ENCODE peak calls at places on chromosomes 6 and 20, in seven cellular contexts. P is adrenal gland, Q is NB4, S is spleen, N is body of pancreas, M is A549, G is stomach. V is an unnamed sample.

GRCh38 chr20:61127311-61128044 is 124.6 kb upstream of the CDH4 start:
- DNase-seq in P (no peak), Q (no peak), S (no peak), N (no peak), M (peak; percentile 48), G (no peak), V (no peak)

GRCh38 chr6:71886184-71887005 is at the start of gene RIMS1:
- DNase-seq in P (no peak), Q (no peak), S (peak; percentile 63), N (peak; percentile 12), M (peak; percentile 6), G (no peak), V (no peak)

GRCh38 chr6:136226027-136226673 is 24.0 kb downstream of the MTFR2 start:
- DNase-seq in P (no peak), Q (peak; percentile 71), S (peak; percentile 85), N (peak; percentile 65), M (peak; percentile 45), G (peak; percentile 69), V (peak; percentile 60)

GRCh38 chr20:40103420-40103819 is 585.6 kb downstream of the MAFB start:
- DNase-seq in P (no peak), Q (no peak), S (no peak), N (no peak), M (no peak), G (no peak), V (no peak)

GRCh38 chr6:148335582-148335981 is 7.1 kb upstream of the SASH1 start:
- DNase-seq in P (no peak), Q (no peak), S (no peak), N (no peak), M (peak; percentile 25), G (no peak), V (no peak)

GRCh38 chr20:16732506-16733152 is 2.8 kb downstream of the SNRPB2 start:
- DNase-seq in P (no peak), Q (peak; percentile 89), S (no peak), N (no peak), M (no peak), G (no peak), V (no peak)

GRCh38 chr20:58839474-58839874 is 11.2 kb downstream of the GNAS-AS1 start:
- DNase-seq in P (no peak), Q (peak; percentile 74), S (peak; percentile 77), N (no peak), M (peak; percentile 57), G (no peak), V (no peak)

GRCh38 chr20:50610212-50610718 is 81.1 kb downstream of the RIPOR3 start:
- DNase-seq in P (no peak), Q (peak; percentile 52), S (no peak), N (no peak), M (no peak), G (no peak), V (no peak)

GRCh38 chr20:62516345-62516744 is 40.5 kb upstream of the GATA5 start:
- DNase-seq in P (no peak), Q (no peak), S (no peak), N (peak; percentile 29), M (peak; percentile 76), G (peak; percentile 55), V (no peak)

GRCh38 chr6:63452117-63452516 is 120.2 kb upstream of the LOC128125822 start:
- DNase-seq in P (no peak), Q (peak; percentile 36), S (no peak), N (no peak), M (no peak), G (no peak), V (peak; percentile 55)

GRCh38 chr6:131029661-131030297 is 33.3 kb downstream of the EPB41L2 start:
- DNase-seq in P (no peak), Q (no peak), S (no peak), N (no peak), M (no peak), G (no peak), V (no peak)

GRCh38 chr20:1906361-1907051 is 11.3 kb downstream of the SIRPA start:
- DNase-seq in P (no peak), Q (no peak), S (no peak), N (no peak), M (no peak), G (no peak), V (no peak)

GRCh38 chr20:3670511-3670910 is 7.3 kb upstream of the GFRA4 start:
- DNase-seq in P (no peak), Q (peak; percentile 42), S (no peak), N (no peak), M (no peak), G (no peak), V (no peak)

GRCh38 chr20:46126440-46127056 is 8.4 kb downstream of the CD40 start:
- DNase-seq in P (no peak), Q (no peak), S (no peak), N (no peak), M (no peak), G (no peak), V (no peak)

GRCh38 chr6:158039571-158040050 is 57.9 kb downstream of the SYNJ2 start:
- DNase-seq in P (peak; percentile 48), Q (peak; percentile 85), S (peak; percentile 66), N (no peak), M (no peak), G (no peak), V (no peak)

GRCh38 chr6:158039178-158039557 is 57.5 kb downstream of the SYNJ2 start:
- DNase-seq in P (no peak), Q (peak; percentile 67), S (no peak), N (no peak), M (no peak), G (no peak), V (peak; percentile 2)

GRCh38 chr6:158040804-158041347 is 59.2 kb downstream of the SYNJ2 start:
- DNase-seq in P (no peak), Q (no peak), S (peak; percentile 51), N (no peak), M (no peak), G (no peak), V (no peak)

GRCh38 chr6:158041370-158041769 is 59.7 kb downstream of the SYNJ2 start:
- DNase-seq in P (no peak), Q (no peak), S (no peak), N (no peak), M (no peak), G (no peak), V (no peak)

DNA sequence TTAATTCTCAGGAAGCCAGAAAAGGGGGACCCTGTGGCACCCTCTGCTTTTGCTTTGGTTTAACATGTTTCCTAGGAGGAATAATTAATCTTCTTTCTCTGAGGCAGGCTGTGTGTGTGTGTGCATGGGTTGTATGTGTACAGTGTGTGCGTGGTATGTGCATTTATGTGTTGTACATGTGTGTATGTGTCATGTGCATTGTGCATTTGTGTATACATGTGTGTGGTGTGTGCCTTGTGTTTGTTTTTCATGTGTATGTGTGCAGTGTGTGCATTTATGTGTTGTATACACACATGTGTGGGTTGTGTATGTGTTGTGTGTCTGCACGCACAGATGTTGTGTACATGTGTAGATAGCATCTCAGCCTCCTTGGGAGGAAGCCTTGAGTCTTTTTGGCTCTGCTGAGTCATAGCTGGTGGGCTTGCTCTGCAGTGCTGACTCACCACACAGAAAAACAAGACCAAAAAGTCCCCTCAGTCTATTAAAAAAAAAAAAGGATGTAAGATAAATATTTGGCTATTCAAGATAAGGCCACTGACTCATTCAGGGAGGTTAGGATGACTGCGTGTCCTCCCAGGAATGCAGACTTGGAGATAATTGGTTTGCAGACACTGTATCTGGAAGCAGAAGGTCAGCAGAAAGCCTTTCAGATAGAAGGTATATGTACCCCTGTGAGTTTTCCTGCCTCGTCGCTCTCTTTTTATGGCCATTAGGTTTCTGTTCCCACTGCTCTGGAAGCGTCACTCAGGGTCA is 58.6 kb downstream of the SYNJ2 start:
- DNase-seq in P (peak; percentile 85), Q (peak; percentile 95), S (no peak), N (no peak), M (peak; percentile 88), G (no peak), V (no peak)
- TF ChIP-seq POLR2A in P (no peak), Q (no peak), S (no peak), N (no peak), M (no peak), G (no peak), V (no peak)

GRCh38 chr6:13711726-13712484 is at the start of gene RANBP9:
- DNase-seq in P (peak; percentile 90), Q (peak; percentile 94), S (peak; percentile 98), N (peak; percentile 86), M (peak; percentile 48), G (peak; percentile 89), V (peak; percentile 90)
- TF ChIP-seq CTCF in P (no peak), Q (no peak), S (no peak), N (no peak), M (no peak), G (no peak), V (no peak)

GRCh38 chr20:23147964-23148720 is 62.0 kb upstream of the CD93 start:
- DNase-seq in P (peak; percentile 79), Q (peak; percentile 91), S (no peak), N (no peak), M (peak; percentile 49), G (peak; percentile 54), V (no peak)
- TF ChIP-seq POLR2A in P (no peak), Q (peak; percentile 13), S (no peak), N (no peak), M (no peak), G (no peak), V (peak; percentile 9)

GRCh38 chr6:70547313-70547712 is 19.4 kb upstream of the SDHAF4 start:
- DNase-seq in P (no peak), Q (peak; percentile 23), S (no peak), N (no peak), M (no peak), G (no peak), V (no peak)
- TF ChIP-seq CTCF in P (no peak), Q (peak; percentile 43), S (no peak), N (peak; percentile 27), M (peak; percentile 33), G (no peak), V (no peak)

GRCh38 chr20:9413001-9413400 is 101.4 kb upstream of the LAMP5 start:
- DNase-seq in P (no peak), Q (no peak), S (no peak), N (no peak), M (no peak), G (no peak), V (no peak)
- TF ChIP-seq POLR2A in P (no peak), Q (no peak), S (no peak), N (no peak), M (no peak), G (no peak), V (no peak)

GRCh38 chr6:16769131-16769985 is 8.1 kb upstream of the ATXN1 start:
- DNase-seq in P (peak; percentile 52), Q (peak; percentile 95), S (no peak), N (no peak), M (peak; percentile 49), G (peak; percentile 44), V (peak; percentile 38)
- TF ChIP-seq CTCF in P (no peak), Q (no peak), S (peak; percentile 8), N (no peak), M (no peak), G (no peak), V (no peak)

GRCh38 chr6:40056865-40057264 is 122.6 kb upstream of the MOCS1 start:
- DNase-seq in P (no peak), Q (no peak), S (no peak), N (no peak), M (no peak), G (no peak), V (no peak)

GRCh38 chr6:40054186-40054585 is 119.9 kb upstream of the MOCS1 start:
- DNase-seq in P (no peak), Q (no peak), S (no peak), N (no peak), M (no peak), G (no peak), V (no peak)

GRCh38 chr6:40049128-40049527 is 114.9 kb upstream of the MOCS1 start:
- DNase-seq in P (no peak), Q (peak; percentile 25), S (no peak), N (no peak), M (no peak), G (no peak), V (no peak)

GRCh38 chr6:40054602-40055001 is 120.3 kb upstream of the MOCS1 start:
- DNase-seq in P (no peak), Q (no peak), S (no peak), N (no peak), M (no peak), G (no peak), V (no peak)
- TF ChIP-seq POLR2A in P (no peak), Q (no peak), S (no peak), N (no peak), M (no peak), G (no peak), V (no peak)

V was measured in transverse colon.